ENCODE peak calls at places on chromosome 12, in eight cellular contexts. One of them, this sample, is unnamed.

GRCh38 chr12:85279449-85280137 is 427 bp upstream of the ALX1 start:
- DNase-seq in uterus: no peak
- DNase-seq in Peyer's patch: no peak
- DNase-seq in A549: no peak
- DNase-seq in testis: no peak
- DNase-seq in HCT116: no peak
- DNase-seq in right lobe of liver: no peak
- DNase-seq in heart left ventricle: peak; percentile 35
- DNase-seq in this sample: no peak

GRCh38 chr12:68203460-68203875 is 22.1 kb downstream of the IL26 start:
- DNase-seq in uterus: no peak
- DNase-seq in Peyer's patch: no peak
- DNase-seq in A549: no peak
- DNase-seq in testis: no peak
- DNase-seq in HCT116: no peak
- DNase-seq in right lobe of liver: no peak
- DNase-seq in heart left ventricle: no peak
- DNase-seq in this sample: no peak

GRCh38 chr12:67517181-67517887 is 131.2 kb upstream of the DYRK2 start:
- DNase-seq in uterus: peak; percentile 31
- DNase-seq in Peyer's patch: no peak
- DNase-seq in A549: peak; percentile 10
- DNase-seq in testis: no peak
- DNase-seq in HCT116: peak; percentile 16
- DNase-seq in right lobe of liver: no peak
- DNase-seq in heart left ventricle: no peak
- DNase-seq in this sample: peak; percentile 85

GRCh38 chr12:56271031-56271430 is 4.3 kb downstream of the COQ10A start:
- DNase-seq in uterus: no peak
- DNase-seq in Peyer's patch: no peak
- DNase-seq in A549: peak; percentile 50
- DNase-seq in testis: peak; percentile 27
- DNase-seq in HCT116: no peak
- DNase-seq in right lobe of liver: no peak
- DNase-seq in heart left ventricle: no peak
- DNase-seq in this sample: no peak

GRCh38 chr12:87511371-87511770 is 517.8 kb downstream of the C12orf50 start:
- DNase-seq in uterus: no peak
- DNase-seq in Peyer's patch: no peak
- DNase-seq in A549: no peak
- DNase-seq in testis: no peak
- DNase-seq in HCT116: no peak
- DNase-seq in right lobe of liver: no peak
- DNase-seq in heart left ventricle: no peak
- DNase-seq in this sample: no peak

GRCh38 chr12:52498971-52499370 is 5.9 kb upstream of the KRT6A start:
- DNase-seq in uterus: no peak
- DNase-seq in Peyer's patch: no peak
- DNase-seq in A549: no peak
- DNase-seq in testis: no peak
- DNase-seq in HCT116: no peak
- DNase-seq in right lobe of liver: no peak
- DNase-seq in heart left ventricle: no peak
- DNase-seq in this sample: no peak

GRCh38 chr12:30427555-30427954 is 268.1 kb downstream of the IPO8 start:
- DNase-seq in uterus: no peak
- DNase-seq in Peyer's patch: no peak
- DNase-seq in A549: no peak
- DNase-seq in testis: no peak
- DNase-seq in HCT116: no peak
- DNase-seq in right lobe of liver: no peak
- DNase-seq in heart left ventricle: no peak
- DNase-seq in this sample: no peak

GRCh38 chr12:2484141-2484776 is 310.5 kb upstream of the FKBP4 start:
- DNase-seq in uterus: no peak
- DNase-seq in Peyer's patch: no peak
- DNase-seq in A549: no peak
- DNase-seq in testis: no peak
- DNase-seq in HCT116: no peak
- DNase-seq in right lobe of liver: no peak
- DNase-seq in heart left ventricle: no peak
- DNase-seq in this sample: no peak

GRCh38 chr12:26195641-26196423 is 459 bp downstream of the SSPN start:
- DNase-seq in uterus: peak; percentile 43
- DNase-seq in Peyer's patch: peak; percentile 23
- DNase-seq in A549: peak; percentile 7
- DNase-seq in testis: peak; percentile 69
- DNase-seq in HCT116: no peak
- DNase-seq in right lobe of liver: peak; percentile 26
- DNase-seq in heart left ventricle: peak; percentile 71
- DNase-seq in this sample: peak; percentile 52

GRCh38 chr12:96108321-96108720 is 72.9 kb upstream of the LTA4H start:
- DNase-seq in uterus: peak; percentile 57
- DNase-seq in Peyer's patch: peak; percentile 31
- DNase-seq in A549: no peak
- DNase-seq in testis: no peak
- DNase-seq in HCT116: no peak
- DNase-seq in right lobe of liver: peak; percentile 52
- DNase-seq in heart left ventricle: peak; percentile 72
- DNase-seq in this sample: peak; percentile 36

GRCh38 chr12:67989184-67989965 is at the start of gene IFNG-AS1:
- DNase-seq in uterus: no peak
- DNase-seq in Peyer's patch: peak; percentile 63
- DNase-seq in A549: no peak
- DNase-seq in testis: no peak
- DNase-seq in HCT116: no peak
- DNase-seq in right lobe of liver: no peak
- DNase-seq in heart left ventricle: no peak
- DNase-seq in this sample: no peak

GRCh38 chr12:42794811-42795210 is 205.3 kb upstream of the PRICKLE1 start:
- DNase-seq in uterus: no peak
- DNase-seq in Peyer's patch: no peak
- DNase-seq in A549: no peak
- DNase-seq in testis: no peak
- DNase-seq in HCT116: no peak
- DNase-seq in right lobe of liver: no peak
- DNase-seq in heart left ventricle: no peak
- DNase-seq in this sample: no peak

GRCh38 chr12:14326699-14327098 is 38.8 kb upstream of the ATF7IP start:
- DNase-seq in uterus: no peak
- DNase-seq in Peyer's patch: no peak
- DNase-seq in A549: no peak
- DNase-seq in testis: no peak
- DNase-seq in HCT116: no peak
- DNase-seq in right lobe of liver: no peak
- DNase-seq in heart left ventricle: no peak
- DNase-seq in this sample: no peak

GRCh38 chr12:86710110-86710509 is 453.9 kb upstream of the MGAT4C start:
- DNase-seq in uterus: no peak
- DNase-seq in Peyer's patch: no peak
- DNase-seq in A549: no peak
- DNase-seq in testis: no peak
- DNase-seq in HCT116: no peak
- DNase-seq in right lobe of liver: no peak
- DNase-seq in heart left ventricle: no peak
- DNase-seq in this sample: no peak

GRCh38 chr12:105920161-105920684 is 218.5 kb downstream of the NUAK1 start:
- DNase-seq in uterus: peak; percentile 82
- DNase-seq in Peyer's patch: no peak
- DNase-seq in A549: no peak
- DNase-seq in testis: peak; percentile 67
- DNase-seq in HCT116: no peak
- DNase-seq in right lobe of liver: no peak
- DNase-seq in heart left ventricle: peak; percentile 51
- DNase-seq in this sample: no peak

GRCh38 chr12:5871741-5872140 is 73.3 kb downstream of the ANO2 start:
- DNase-seq in uterus: no peak
- DNase-seq in Peyer's patch: no peak
- DNase-seq in A549: no peak
- DNase-seq in testis: no peak
- DNase-seq in HCT116: no peak
- DNase-seq in right lobe of liver: no peak
- DNase-seq in heart left ventricle: no peak
- DNase-seq in this sample: no peak

GRCh38 chr12:98997899-98998298 is 352.8 kb downstream of the APAF1 start:
- DNase-seq in uterus: no peak
- DNase-seq in Peyer's patch: no peak
- DNase-seq in A549: no peak
- DNase-seq in testis: no peak
- DNase-seq in HCT116: no peak
- DNase-seq in right lobe of liver: no peak
- DNase-seq in heart left ventricle: no peak
- DNase-seq in this sample: peak; percentile 29

GRCh38 chr12:25041006-25041741 is 92.3 kb upstream of the BCAT1 start:
- DNase-seq in uterus: no peak
- DNase-seq in Peyer's patch: no peak
- DNase-seq in A549: no peak
- DNase-seq in testis: no peak
- DNase-seq in HCT116: no peak
- DNase-seq in right lobe of liver: peak; percentile 20
- DNase-seq in heart left ventricle: no peak
- DNase-seq in this sample: no peak

GRCh38 chr12:6697584-6698351 is 2.8 kb downstream of the PIANP start:
- DNase-seq in uterus: no peak
- DNase-seq in Peyer's patch: no peak
- DNase-seq in A549: peak; percentile 82
- DNase-seq in testis: peak; percentile 58
- DNase-seq in HCT116: peak; percentile 45
- DNase-seq in right lobe of liver: peak; percentile 27
- DNase-seq in heart left ventricle: no peak
- DNase-seq in this sample: no peak

GRCh38 chr12:59972941-59973340 is 377.1 kb downstream of the SLC16A7 start:
- DNase-seq in uterus: no peak
- DNase-seq in Peyer's patch: no peak
- DNase-seq in A549: no peak
- DNase-seq in testis: no peak
- DNase-seq in HCT116: peak; percentile 50
- DNase-seq in right lobe of liver: no peak
- DNase-seq in heart left ventricle: no peak
- DNase-seq in this sample: no peak

GRCh38 chr12:32031109-32031508 is 71.9 kb downstream of the RESF1 start:
- DNase-seq in uterus: no peak
- DNase-seq in Peyer's patch: no peak
- DNase-seq in A549: no peak
- DNase-seq in testis: peak; percentile 61
- DNase-seq in HCT116: no peak
- DNase-seq in right lobe of liver: no peak
- DNase-seq in heart left ventricle: no peak
- DNase-seq in this sample: no peak
- TF ChIP-seq POLR2A in uterus: no peak
- TF ChIP-seq POLR2A in Peyer's patch: no peak
- TF ChIP-seq POLR2A in A549: no peak
- TF ChIP-seq POLR2A in testis: no peak
- TF ChIP-seq POLR2A in HCT116: no peak
- TF ChIP-seq POLR2A in right lobe of liver: no peak
- TF ChIP-seq POLR2A in heart left ventricle: no peak
- TF ChIP-seq POLR2A in this sample: no peak

GRCh38 chr12:64612843-64613242 is 2.5 kb downstream of the RASSF3 start:
- DNase-seq in uterus: no peak
- DNase-seq in Peyer's patch: no peak
- DNase-seq in A549: no peak
- DNase-seq in testis: no peak
- DNase-seq in HCT116: no peak
- DNase-seq in right lobe of liver: no peak
- DNase-seq in heart left ventricle: no peak
- DNase-seq in this sample: no peak
- H3K4me3 ChIP-seq in uterus: no peak overlapping the region
- H3K4me3 ChIP-seq in Peyer's patch: peak overlapping the region; percentile 65
- H3K4me3 ChIP-seq in A549: no peak overlapping the region
- H3K4me3 ChIP-seq in testis: no peak overlapping the region
- H3K4me3 ChIP-seq in HCT116: no peak overlapping the region
- H3K4me3 ChIP-seq in right lobe of liver: no peak overlapping the region
- H3K4me3 ChIP-seq in heart left ventricle: no peak overlapping the region
- H3K4me3 ChIP-seq in this sample: no peak overlapping the region

GRCh38 chr12:11773889-11774677 is 124.6 kb downstream of the ETV6 start:
- DNase-seq in uterus: no peak
- DNase-seq in Peyer's patch: no peak
- DNase-seq in A549: no peak
- DNase-seq in testis: no peak
- DNase-seq in HCT116: no peak
- DNase-seq in right lobe of liver: peak; percentile 34
- DNase-seq in heart left ventricle: peak; percentile 67
- DNase-seq in this sample: no peak
- TF ChIP-seq POLR2A in uterus: no peak
- TF ChIP-seq POLR2A in Peyer's patch: no peak
- TF ChIP-seq POLR2A in A549: no peak
- TF ChIP-seq POLR2A in testis: no peak
- TF ChIP-seq POLR2A in HCT116: no peak
- TF ChIP-seq POLR2A in right lobe of liver: no peak
- TF ChIP-seq POLR2A in heart left ventricle: no peak
- TF ChIP-seq POLR2A in this sample: no peak

GRCh38 chr12:38919191-38919590 is 13.8 kb upstream of the CPNE8 start:
- DNase-seq in uterus: no peak
- DNase-seq in Peyer's patch: no peak
- DNase-seq in A549: no peak
- DNase-seq in testis: no peak
- DNase-seq in HCT116: no peak
- DNase-seq in right lobe of liver: no peak
- DNase-seq in heart left ventricle: no peak
- DNase-seq in this sample: no peak

GRCh38 chr12:38915783-38916182 is 10.4 kb upstream of the CPNE8 start:
- DNase-seq in uterus: no peak
- DNase-seq in Peyer's patch: no peak
- DNase-seq in A549: no peak
- DNase-seq in testis: no peak
- DNase-seq in HCT116: no peak
- DNase-seq in right lobe of liver: no peak
- DNase-seq in heart left ventricle: no peak
- DNase-seq in this sample: no peak

GRCh38 chr12:38926501-38926900 is 21.1 kb upstream of the CPNE8 start:
- DNase-seq in uterus: no peak
- DNase-seq in Peyer's patch: no peak
- DNase-seq in A549: no peak
- DNase-seq in testis: no peak
- DNase-seq in HCT116: no peak
- DNase-seq in right lobe of liver: no peak
- DNase-seq in heart left ventricle: no peak
- DNase-seq in this sample: no peak

DNA sequence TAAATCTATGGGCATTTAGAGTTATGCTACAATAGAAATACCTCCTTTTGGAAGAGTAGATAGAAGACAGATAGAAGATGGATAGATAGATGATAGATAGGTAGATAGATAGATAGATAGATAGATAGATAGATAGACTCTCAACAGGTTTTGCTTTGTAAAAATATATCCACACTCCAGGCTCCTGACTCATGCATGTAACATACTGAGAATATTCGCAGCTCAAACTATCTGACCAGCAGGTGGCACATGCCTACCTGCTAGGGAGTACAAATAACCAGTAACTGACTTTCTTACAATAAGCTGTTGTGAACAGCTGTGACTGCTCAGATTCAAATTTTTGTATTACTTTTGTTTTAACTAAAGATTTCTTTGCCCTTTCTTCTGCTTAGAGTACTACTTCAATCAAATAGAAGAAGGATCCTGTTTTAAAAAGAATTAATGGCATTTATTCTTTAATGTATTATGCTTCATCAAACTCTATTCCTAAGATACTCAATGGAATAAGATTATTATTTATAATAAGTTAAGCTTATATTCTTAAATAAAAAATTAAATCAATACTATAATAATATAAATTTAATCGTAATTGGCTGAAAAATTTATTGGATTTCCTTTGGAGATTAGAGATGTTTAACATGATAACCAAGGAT is 15.8 kb upstream of the CPNE8 start:
- DNase-seq in uterus: no peak
- DNase-seq in Peyer's patch: no peak
- DNase-seq in A549: peak; percentile 37
- DNase-seq in testis: peak; percentile 85
- DNase-seq in HCT116: peak; percentile 69
- DNase-seq in right lobe of liver: peak; percentile 32
- DNase-seq in heart left ventricle: no peak
- DNase-seq in this sample: peak; percentile 68
- H3K4me3 ChIP-seq in uterus: no peak overlapping the region
- H3K4me3 ChIP-seq in Peyer's patch: no peak overlapping the region
- H3K4me3 ChIP-seq in A549: no peak overlapping the region
- H3K4me3 ChIP-seq in testis: no peak overlapping the region
- H3K4me3 ChIP-seq in HCT116: no peak overlapping the region
- H3K4me3 ChIP-seq in right lobe of liver: no peak overlapping the region
- H3K4me3 ChIP-seq in heart left ventricle: no peak overlapping the region
- H3K4me3 ChIP-seq in this sample: no peak overlapping the region